ENCODE peak calls at places on chromosome X, in eight cellular contexts. J is activated CD4-positive, CD25-positive, alpha-beta regulatory T cell treated with anti-CD3 and anti-CD28 coated beads, Interleukin-2, amount 50 U/mL, for 72 hours; Y is stimulated activated CD8-positive, alpha-beta memory T cell treated with anti-CD3 and anti-CD28 coated beads, Interleukin-7, amount 100 ng/mL, for 1 hour; A is activated T-helper 1 cell treated with anti-CD3 and anti-CD28 coated beads, Interleukin-2, amount 50 U/mL, for 16 hours; R is B cell; N is anterior cingulate cortex; V is NCI-H774; D is mammary epithelial cell. K is an unnamed sample.
A peak's percentile ranks its signal among the peaks of the same experiment; 100 is the strongest.

GRCh38 chrX:38811515-38812239 is 10.4 kb downstream of the MID1IP1 start:
- DNase-seq in J (no peak), Y (no peak), A (no peak), R (no peak), N (no peak), V (no peak), D (peak; percentile 73), K (no peak)

GRCh38 chrX:40154229-40154852 is 56.6 kb upstream of the BCOR start:
- DNase-seq in J (no peak), Y (no peak), A (no peak), R (peak; percentile 13), N (peak; percentile 46), V (peak; percentile 59), D (no peak), K (no peak)

GRCh38 chrX:100264200-100264599 is 145.9 kb downstream of the PCDH19 start:
- DNase-seq in J (no peak), Y (no peak), A (no peak), R (no peak), N (no peak), V (no peak), D (peak; percentile 16), K (no peak)

GRCh38 chrX:31217111-31217510 is 145.3 kb upstream of the FTHL17 start:
- DNase-seq in J (no peak), Y (no peak), A (no peak), R (peak; percentile 8), N (no peak), V (no peak), D (no peak), K (no peak)

GRCh38 chrX:150364347-150365050 is 1.4 kb downstream of the MAMLD1 start:
- DNase-seq in J (no peak), Y (no peak), A (no peak), R (peak; percentile 67), N (no peak), V (no peak), D (peak; percentile 39), K (peak; percentile 2)

GRCh38 chrX:123822965-123823364 is 36.9 kb upstream of the XIAP start:
- DNase-seq in J (no peak), Y (no peak), A (no peak), R (no peak), N (no peak), V (no peak), D (no peak), K (no peak)

GRCh38 chrX:15505104-15505503 is 4.5 kb downstream of the BMX start:
- DNase-seq in J (no peak), Y (no peak), A (no peak), R (no peak), N (no peak), V (no peak), D (peak; percentile 87), K (no peak)

GRCh38 chrX:74325130-74326059 is 21.4 kb downstream of the ZCCHC13 start:
- DNase-seq in J (no peak), Y (no peak), A (no peak), R (no peak), N (peak; percentile 2), V (no peak), D (no peak), K (peak; percentile 2)

GRCh38 chrX:134186362-134187121 is 50.4 kb upstream of the CCDC160 start:
- DNase-seq in J (no peak), Y (no peak), A (no peak), R (peak; percentile 12), N (no peak), V (no peak), D (peak; percentile 10), K (peak; percentile 1)

GRCh38 chrX:13373807-13374187 is 53.9 kb upstream of the ATXN3L start:
- DNase-seq in J (no peak), Y (no peak), A (no peak), R (no peak), N (no peak), V (no peak), D (peak; percentile 70), K (no peak)

GRCh38 chrX:47456080-47456479 is 26.9 kb downstream of the ZNF41 start:
- DNase-seq in J (no peak), Y (no peak), A (no peak), R (no peak), N (no peak), V (no peak), D (no peak), K (no peak)

GRCh38 chrX:69107231-69107739 is 58.0 kb downstream of the PJA1 start:
- DNase-seq in J (no peak), Y (no peak), A (no peak), R (no peak), N (no peak), V (no peak), D (no peak), K (no peak)

GRCh38 chrX:10875995-10876394 is 235.1 kb upstream of the HCCS start:
- DNase-seq in J (no peak), Y (no peak), A (no peak), R (no peak), N (no peak), V (no peak), D (no peak), K (no peak)

GRCh38 chrX:107654778-107655761 is 26.8 kb downstream of the PRPS1 start:
- DNase-seq in J (peak; percentile 71), Y (no peak), A (peak; percentile 37), R (peak; percentile 75), N (no peak), V (no peak), D (peak; percentile 91), K (peak; percentile 21)

GRCh38 chrX:30735839-30736238 is 82.6 kb downstream of the GK start:
- DNase-seq in J (peak; percentile 66), Y (peak; percentile 38), A (peak; percentile 40), R (peak; percentile 66), N (peak; percentile 20), V (no peak), D (peak; percentile 47), K (peak; percentile 45)

GRCh38 chrX:121958886-121959285 is 911.5 kb downstream of the GLUD2 start:
- DNase-seq in J (no peak), Y (no peak), A (no peak), R (no peak), N (no peak), V (no peak), D (peak; percentile 57), K (no peak)

GRCh38 chrX:130170752-130171445 is 863 bp upstream of the RAB33A start:
- DNase-seq in J (peak; percentile 59), Y (peak; percentile 23), A (peak; percentile 17), R (peak; percentile 70), N (peak; percentile 82), V (peak; percentile 74), D (no peak), K (peak; percentile 81)

GRCh38 chrX:123860983-123861382 is 1.1 kb downstream of the XIAP start:
- DNase-seq in J (no peak), Y (no peak), A (no peak), R (no peak), N (no peak), V (no peak), D (peak; percentile 7), K (no peak)

GRCh38 chrX:116204947-116205346 is 34.4 kb downstream of the AGTR2 start:
- DNase-seq in J (no peak), Y (no peak), A (no peak), R (no peak), N (no peak), V (peak; percentile 28), D (peak; percentile 11), K (no peak)